ENCODE peak calls at places on chromosome 3, in four cellular contexts. T, R, B and G are unnamed samples. For H3K27me3, the result is how much of the 10 kb centered on the place peaks cover.

GRCh38 chr3:57546616-57547015 is 2.5 kb upstream of the DNAH12 start:
- DNase-seq in T (no peak), R (no peak), B (no peak), G (no peak)

GRCh38 chr3:13042127-13042931 is 30.9 kb downstream of the IQSEC1 start:
- DNase-seq in T (no peak), R (no peak), B (no peak), G (no peak)

GRCh38 chr3:85835857-85836470 is 877.2 kb downstream of the CADM2 start:
- DNase-seq in T (no peak), R (no peak), B (no peak), G (no peak)

GRCh38 chr3:56282341-56282740 is 185.9 kb downstream of the ERC2 start:
- DNase-seq in T (no peak), R (no peak), B (no peak), G (no peak)

GRCh38 chr3:126811530-126811929 is 107.5 kb downstream of the CHCHD6 start:
- DNase-seq in T (no peak), R (peak), B (peak), G (no peak)

GRCh38 chr3:11185564-11186317 is 31.4 kb downstream of the HRH1 start:
- DNase-seq in T (no peak), R (peak), B (peak), G (no peak)

GRCh38 chr3:36494461-36495109 is 114.3 kb downstream of the STAC start:
- DNase-seq in T (no peak), R (no peak), B (peak), G (no peak)

GRCh38 chr3:71444028-71444860 is 139.3 kb downstream of the FOXP1 start:
- DNase-seq in T (no peak), R (peak), B (peak), G (peak)

GRCh38 chr3:119663885-119664284 is 3.5 kb upstream of the POPDC2 start:
- DNase-seq in T (no peak), R (peak), B (peak), G (no peak)

GRCh38 chr3:55795736-55796135 is 308.6 kb upstream of the WNT5A start:
- DNase-seq in T (no peak), R (peak), B (peak), G (no peak)

GRCh38 chr3:112132975-112133448 is at the start of gene GCSAM:
- DNase-seq in T (no peak), R (no peak), B (no peak), G (peak)

DNA sequence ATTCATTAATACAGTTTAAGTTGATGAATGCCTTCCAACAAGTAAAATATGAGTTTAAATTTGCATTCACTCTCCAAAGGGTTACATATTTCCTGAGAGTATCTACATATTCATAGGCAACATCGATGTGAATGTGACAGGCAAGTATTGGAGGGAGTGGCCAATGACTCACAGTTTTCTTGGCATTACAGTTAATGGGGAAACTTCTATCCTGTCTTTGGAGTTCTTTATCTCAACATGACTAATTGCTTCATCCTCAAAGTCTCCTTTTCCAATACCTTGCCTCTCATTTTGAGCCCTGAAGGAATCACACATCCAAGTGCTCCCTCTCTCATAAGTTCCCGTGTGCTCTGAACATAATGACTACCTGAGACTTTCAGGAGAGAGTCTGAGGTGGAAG is 439.7 kb upstream of the FRG2C start:
- DNase-seq in T (no peak), R (peak), B (no peak), G (no peak)
- H2AFZ ChIP-seq in T (no peak), R (no peak), B (no peak), G (no peak)

GRCh38 chr3:195524171-195524896 is 18.8 kb downstream of the PPP1R2 start:
- DNase-seq in T (no peak), R (peak), B (no peak), G (no peak)

GRCh38 chr3:195526492-195526891 is 16.6 kb downstream of the PPP1R2 start:
- DNase-seq in T (no peak), R (no peak), B (no peak), G (no peak)

GRCh38 chr3:195517030-195517429 is 26.1 kb downstream of the PPP1R2 start:
- DNase-seq in T (no peak), R (no peak), B (no peak), G (no peak)

DNA sequence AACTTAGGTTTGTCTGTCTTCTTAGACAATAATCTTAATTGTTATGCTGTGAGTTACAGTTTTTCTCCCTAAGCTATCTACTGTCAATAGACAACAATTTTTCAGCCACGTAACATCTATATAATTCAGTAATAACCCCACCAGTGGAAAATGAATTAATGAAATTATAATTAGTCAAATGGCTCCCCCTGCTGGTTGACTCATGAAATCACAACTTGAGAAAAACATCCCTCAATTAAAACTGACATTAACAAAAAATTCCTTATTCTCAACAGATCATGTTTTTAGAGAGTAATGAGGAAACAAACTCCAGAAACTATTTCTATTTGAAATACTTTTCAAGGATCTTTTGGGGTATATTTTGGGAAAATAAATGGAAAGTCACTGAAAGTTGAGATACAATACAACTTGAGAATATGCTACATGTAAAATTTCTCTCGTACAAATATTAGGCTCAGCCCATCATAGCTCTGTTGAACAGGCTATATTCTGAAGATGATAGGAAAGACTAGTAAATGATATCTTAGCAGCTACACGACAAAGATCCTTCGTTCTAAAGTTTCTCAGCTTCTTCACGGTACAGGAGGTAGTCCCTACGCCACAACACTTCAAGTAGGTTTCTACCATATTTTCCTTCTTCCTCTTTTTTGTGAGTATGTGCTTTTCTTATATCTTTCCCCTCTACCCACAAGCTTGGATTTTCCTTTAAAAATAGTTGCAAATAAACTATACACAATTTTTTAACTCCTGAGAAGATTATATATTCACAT is 20.7 kb downstream of the PPP1R2 start:
- DNase-seq in T (peak), R (peak), B (peak), G (peak)
- TF ChIP-seq EZH2phosphoT487 in T (no peak), R (no peak), B (no peak), G (no peak)

GRCh38 chr3:184565421-184566211 is 4.0 kb downstream of the EPHB3 start:
- DNase-seq in T (no peak), R (peak), B (peak), G (no peak)
- H3K27me3 ChIP-seq in T (half or more), R (under half), B (under half), G (half or more)

DNA sequence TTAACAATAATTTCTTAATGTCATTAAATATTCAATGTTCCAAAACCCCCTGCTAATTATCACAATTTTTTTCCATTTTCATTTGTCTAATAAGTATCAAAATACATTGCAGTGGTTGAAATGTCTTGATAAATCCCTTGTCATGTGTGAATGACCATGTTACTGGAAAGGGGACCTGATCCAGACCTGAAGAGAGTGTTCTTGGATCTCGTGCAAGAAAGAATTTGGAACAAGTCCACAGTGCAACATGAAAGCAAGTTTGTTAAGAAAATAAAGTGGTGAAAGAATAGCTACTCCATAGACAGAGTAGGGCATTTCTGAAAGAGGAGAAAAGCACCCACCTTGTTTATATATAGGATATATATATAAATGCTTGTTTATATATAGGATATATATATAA is 10.4 kb upstream of the SELENOK start:
- DNase-seq in T (no peak), R (no peak), B (no peak), G (no peak)
- H2AFZ ChIP-seq in T (no peak), R (no peak), B (no peak), G (no peak)

GRCh38 chr3:40877651-40878463 is 321.4 kb upstream of the CTNNB1 start:
- DNase-seq in T (no peak), R (peak), B (peak), G (no peak)
- TF ChIP-seq EZH2phosphoT487 in T (no peak), R (no peak), B (no peak), G (no peak)